ENCODE peak calls at places on chromosomes 12 and 14, in six cellular contexts. N is fibroblast of mammary gland, S is A549, V is endothelial cell of umbilical vein, P is AG09319, I is AG04450. M is an unnamed sample.

GRCh38 chr14:65415613-65416012 is 3.1 kb downstream of the FUT8 start:
- DNase-seq in V (no peak), S (no peak), N (no peak), P (no peak), I (no peak), M (no peak)

GRCh38 chr12:3238196-3238595 is 161.0 kb downstream of the TSPAN9 start:
- DNase-seq in S (no peak), I (no peak), P (no peak), V (no peak), N (no peak), M (no peak)

GRCh38 chr12:29229158-29229505 is 80.1 kb downstream of the FAR2 start:
- DNase-seq in S (no peak), V (no peak), I (no peak), P (no peak), N (no peak), M (no peak)

GRCh38 chr12:1926274-1926673 is 7.8 kb upstream of the CACNA2D4 start:
- DNase-seq in P (no peak), V (no peak), I (no peak), S (no peak), N (no peak), M (no peak)

GRCh38 chr12:75208851-75209781 is 523 bp downstream of the KCNC2 start:
- DNase-seq in V (peak), S (no peak), P (no peak), I (peak), N (peak), M (no peak)

GRCh38 chr14:60713513-60713912 is 10.6 kb downstream of the SIX4 start:
- DNase-seq in N (peak), I (no peak), P (no peak), V (no peak), S (no peak), M (no peak)

GRCh38 chr12:62466018-62466595 is 519 bp upstream of the MON2 start:
- DNase-seq in S (peak), I (no peak), P (no peak), V (no peak), N (peak), M (no peak)

GRCh38 chr14:100670017-100670974 is 56.4 kb upstream of the DLK1 start:
- DNase-seq in P (no peak), I (no peak), V (no peak), N (no peak), S (no peak), M (no peak)

GRCh38 chr12:89709994-89710872 is 1.6 kb upstream of the ATP2B1 start:
- DNase-seq in I (no peak), V (no peak), P (no peak), N (peak), S (peak), M (peak)

GRCh38 chr12:2009623-2010022 is 5.4 kb upstream of the DCP1B start:
- DNase-seq in S (no peak), I (no peak), N (no peak), P (no peak), V (no peak), M (no peak)

GRCh38 chr12:80142640-80143039 is 43.3 kb downstream of the OTOGL start:
- DNase-seq in V (no peak), P (no peak), N (no peak), S (no peak), I (no peak), M (no peak)

GRCh38 chr14:95211721-95212504 is 54.6 kb upstream of the DICER1 start:
- DNase-seq in V (no peak), I (no peak), P (no peak), S (no peak), N (no peak), M (no peak)

GRCh38 chr14:33834101-33834955 is 116.5 kb downstream of the EGLN3 start:
- DNase-seq in S (no peak), V (no peak), P (no peak), I (no peak), N (no peak), M (no peak)

GRCh38 chr12:31874961-31875608 is 84.1 kb upstream of the RESF1 start:
- DNase-seq in I (peak), S (peak), V (peak), N (peak), P (peak), M (no peak)

GRCh38 chr14:49424436-49425331 is 161.5 kb downstream of the RPS29 start:
- DNase-seq in N (peak), V (no peak), I (no peak), P (no peak), S (no peak), M (no peak)

GRCh38 chr12:94172031-94172430 is 23.7 kb downstream of the PLXNC1 start:
- DNase-seq in V (no peak), S (no peak), N (peak), P (no peak), I (no peak), M (no peak)

GRCh38 chr12:15978431-15978950 is 67.4 kb downstream of the DERA start:
- DNase-seq in S (no peak), P (no peak), V (peak), N (peak), I (no peak), M (no peak)

GRCh38 chr14:104586832-104587620 is 7.5 kb downstream of the C14orf180 start:
- DNase-seq in P (no peak), V (no peak), S (no peak), I (no peak), N (no peak), M (no peak)

GRCh38 chr12:76909290-76909689 is 30.5 kb upstream of the CSRP2 start:
- DNase-seq in S (no peak), V (no peak), P (no peak), I (no peak), N (no peak), M (no peak)

GRCh38 chr12:124938606-124939427 is 24.4 kb upstream of the UBC start:
- DNase-seq in N (peak), P (peak), V (peak), S (no peak), I (no peak), M (peak)

GRCh38 chr12:93039062-93039461 is 110.0 kb upstream of the EEA1 start:
- DNase-seq in V (no peak), N (peak), P (no peak), I (no peak), S (no peak), M (no peak)

GRCh38 chr14:37924622-37925021 is 283.1 kb upstream of the SSTR1 start:
- DNase-seq in N (no peak), P (no peak), S (no peak), I (no peak), V (no peak), M (no peak)

GRCh38 chr14:51822499-51822898 is 37.9 kb upstream of the GNG2 start:
- DNase-seq in V (no peak), S (no peak), I (no peak), P (no peak), N (no peak), M (no peak)

GRCh38 chr12:106840217-106840616 is 65.7 kb downstream of the RIC8B start:
- DNase-seq in S (peak), V (peak), P (no peak), I (peak), N (peak), M (no peak)

GRCh38 chr14:29353473-29353872 is 574.2 kb downstream of the PRKD1 start:
- DNase-seq in S (no peak), P (no peak), I (no peak), V (no peak), N (no peak), M (no peak)

GRCh38 chr14:104224516-104225281 is 86.3 kb downstream of the KIF26A start:
- DNase-seq in I (no peak), P (no peak), S (peak), N (no peak), V (peak), M (no peak)

GRCh38 chr14:53368714-53369191 is 215.6 kb upstream of the DDHD1 start:
- DNase-seq in N (peak), I (peak), V (peak), P (peak), S (peak), M (no peak)

GRCh38 chr14:69483765-69484443 is 624 bp upstream of the PLEKHD1 start:
- DNase-seq in N (no peak), V (no peak), S (peak), P (no peak), I (no peak), M (no peak)

GRCh38 chr14:70706177-70706576 is 64.5 kb downstream of the TTC9 start:
- DNase-seq in N (no peak), S (no peak), V (no peak), I (no peak), P (no peak), M (no peak)

GRCh38 chr14:100688598-100689499 is 37.8 kb upstream of the DLK1 start:
- DNase-seq in N (peak), V (no peak), S (no peak), P (no peak), I (peak), M (no peak)

GRCh38 chr12:127389923-127390322 is 877.0 kb upstream of the TMEM132C start:
- DNase-seq in N (peak), S (no peak), V (no peak), P (peak), I (peak), M (no peak)

GRCh38 chr14:93944348-93945069 is 17.4 kb downstream of the FAM181A start:
- DNase-seq in I (no peak), N (no peak), V (no peak), P (no peak), S (no peak), M (no peak)

GRCh38 chr12:40691913-40692616 is at the start of gene CNTN1:
- DNase-seq in I (no peak), P (peak), V (peak), S (peak), N (peak), M (peak)

GRCh38 chr12:24754690-24755638 is 193.9 kb downstream of the BCAT1 start:
- DNase-seq in V (no peak), I (peak), N (peak), S (no peak), P (peak), M (no peak)

GRCh38 chr12:124742111-124742510 is 121.6 kb downstream of the SCARB1 start:
- DNase-seq in V (peak), S (no peak), P (no peak), I (no peak), N (no peak), M (no peak)

GRCh38 chr12:104742551-104742961 is 215.5 kb downstream of the SLC41A2 start:
- DNase-seq in V (no peak), I (no peak), S (no peak), P (no peak), N (no peak), M (no peak)

GRCh38 chr14:101628471-101628966 is 67.2 kb downstream of the DIO3 start:
- DNase-seq in P (peak), V (peak), N (peak), S (peak), I (no peak), M (peak)

GRCh38 chr14:50773632-50774541 is 57.1 kb downstream of the NIN start:
- DNase-seq in V (peak), N (peak), P (no peak), S (peak), I (no peak), M (no peak)
- TF ChIP-seq CTCF in V (peak), N (peak), P (peak), S (peak), I (peak), M (no peak)

DNA sequence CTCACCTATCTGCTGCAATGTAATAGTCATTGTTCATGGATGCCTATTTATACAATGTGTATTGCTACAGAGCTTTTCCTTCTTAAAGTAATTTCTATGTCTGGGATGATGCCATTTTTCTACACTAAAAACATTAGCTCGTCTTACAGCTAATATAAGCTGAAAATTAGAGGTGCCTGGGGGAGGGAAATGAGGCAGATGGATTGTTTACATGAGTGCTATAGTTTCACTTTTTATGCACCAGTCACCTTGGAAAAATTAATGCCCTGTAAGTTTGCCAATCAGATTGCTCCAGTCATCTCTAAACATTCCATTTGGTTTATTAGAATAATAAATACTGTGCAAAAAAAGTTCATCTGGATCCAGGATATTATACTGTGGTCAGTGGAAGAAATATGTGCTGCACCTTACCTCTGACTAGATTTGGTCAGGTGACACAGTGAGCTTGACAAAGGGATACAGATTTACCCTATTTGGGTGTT is 436.2 kb downstream of the RAD51B start:
- DNase-seq in N (peak), S (no peak), V (peak), P (peak), I (peak), M (no peak)
- TF ChIP-seq CTCF in N (no peak), S (no peak), V (no peak), P (no peak), I (no peak), M (no peak)

GRCh38 chr14:68216957-68217356 is 397.4 kb downstream of the RAD51B start:
- DNase-seq in V (no peak), I (no peak), S (no peak), N (no peak), P (no peak), M (no peak)

GRCh38 chr14:68217891-68218290 is 398.3 kb downstream of the RAD51B start:
- DNase-seq in V (no peak), S (no peak), I (no peak), P (no peak), N (no peak), M (no peak)

GRCh38 chr14:68222726-68223125 is 403.1 kb downstream of the RAD51B start:
- DNase-seq in V (no peak), N (no peak), S (no peak), I (no peak), P (no peak), M (no peak)

GRCh38 chr14:68222154-68222553 is 402.6 kb downstream of the RAD51B start:
- DNase-seq in I (no peak), S (no peak), N (no peak), V (no peak), P (no peak), M (no peak)

GRCh38 chr14:68219407-68219806 is 399.8 kb downstream of the RAD51B start:
- DNase-seq in N (no peak), S (no peak), V (no peak), I (no peak), P (no peak), M (no peak)
- TF ChIP-seq CTCF in N (no peak), S (no peak), V (no peak), I (no peak), P (no peak), M (no peak)

GRCh38 chr14:71931492-71932228 is 569 bp upstream of the RGS6 start:
- DNase-seq in S (no peak), N (no peak), P (no peak), I (no peak), V (no peak), M (no peak)
- TF ChIP-seq CTCF in S (no peak), N (no peak), P (no peak), I (no peak), V (no peak), M (no peak)

DNA sequence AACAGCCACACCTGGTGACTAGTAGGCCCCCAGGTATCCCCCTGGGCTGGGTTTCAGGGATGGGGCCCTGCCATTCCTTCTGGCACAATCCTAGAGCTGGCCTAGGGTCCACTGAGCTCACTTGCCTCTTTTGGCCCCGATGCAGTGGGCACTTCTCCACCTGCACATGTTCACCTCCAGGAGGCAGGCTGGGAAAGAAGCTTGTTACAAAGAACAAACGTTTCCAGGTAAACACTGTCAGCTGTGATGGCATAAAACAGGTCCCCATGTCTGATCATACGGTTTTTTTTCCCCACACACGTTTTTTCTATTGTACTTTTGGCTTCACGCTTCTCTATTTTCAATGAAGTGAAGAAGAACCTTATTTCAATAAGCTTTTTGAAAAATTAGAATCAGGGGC is 15.8 kb upstream of the HVCN1 start:
- DNase-seq in S (peak), V (no peak), P (no peak), I (no peak), N (no peak), M (no peak)
- TF ChIP-seq CTCF in S (peak), V (no peak), P (no peak), I (peak), N (no peak), M (no peak)

GRCh38 chr12:53476769-53477209 is 22.5 kb downstream of the MAP3K12 start:
- DNase-seq in N (peak), S (no peak), V (peak), P (no peak), I (no peak), M (no peak)
- TF ChIP-seq CTCF in N (peak), S (peak), V (peak), P (peak), I (peak), M (no peak)

GRCh38 chr12:11513288-11513687 is 117.9 kb upstream of the PRB2 start:
- DNase-seq in S (peak), V (no peak), I (no peak), N (peak), P (no peak), M (no peak)
- TF ChIP-seq CTCF in S (no peak), V (no peak), I (peak), N (no peak), P (no peak), M (no peak)

GRCh38 chr12:55636853-55637252 is at the start of gene OR10P1:
- DNase-seq in P (no peak), N (no peak), I (no peak), S (no peak), V (no peak), M (no peak)
- TF ChIP-seq CTCF in P (no peak), N (no peak), I (no peak), S (no peak), V (no peak), M (no peak)

GRCh38 chr12:132329036-132329738 is at the start of gene GALNT9:
- DNase-seq in N (no peak), V (no peak), P (no peak), I (no peak), S (no peak), M (no peak)
- TF ChIP-seq CTCF in N (no peak), V (no peak), P (no peak), I (no peak), S (no peak), M (no peak)

M was measured in omental fat pad.